ENCODE peak calls at places on chromosomes 11 and 22, in nine cellular contexts. T is SK-MEL-5; V is NCI-H460; W is EL; F is activated CD4-positive, alpha-beta T cell treated with anti-CD3 and anti-CD28 coated beads for 1 hour; N is skeletal muscle cell; O is Calu3; R is activated naive CD8-positive, alpha-beta T cell treated with anti-CD3 and anti-CD28 coated beads for 36 hours; C is A549. A is an unnamed sample.

GRCh38 chr11:14655435-14655834 is 11.8 kb downstream of the PDE3B start:
- DNase-seq in V (no peak), W (no peak), T (no peak), N (no peak), O (no peak), F (no peak), R (no peak), C (no peak), A (no peak)

GRCh38 chr11:44621140-44621681 is 55.7 kb downstream of the CD82 start:
- DNase-seq in T (peak), W (peak), C (peak), R (peak), O (peak), N (no peak), F (peak), V (peak), A (no peak)

GRCh38 chr11:13107544-13108044 is 98.5 kb downstream of the RASSF10 start:
- DNase-seq in C (no peak), V (no peak), O (no peak), T (no peak), R (no peak), N (no peak), F (no peak), W (no peak), A (no peak)

GRCh38 chr11:48384670-48385069 is 18.4 kb upstream of the OR4C5 start:
- DNase-seq in C (peak), W (no peak), T (peak), F (no peak), O (no peak), R (no peak), V (no peak), N (no peak), A (no peak)

GRCh38 chr11:47538741-47539575 is 14.0 kb downstream of the CELF1 start:
- DNase-seq in R (no peak), W (no peak), O (no peak), T (no peak), F (no peak), C (no peak), V (no peak), N (no peak), A (no peak)

GRCh38 chr11:128716661-128717210 is 22.9 kb downstream of the FLI1 start:
- DNase-seq in N (no peak), T (no peak), R (peak), V (no peak), W (peak), O (no peak), F (no peak), C (no peak), A (no peak)

GRCh38 chr11:100810666-100811065 is 123.6 kb downstream of the ARHGAP42 start:
- DNase-seq in N (no peak), W (no peak), F (no peak), R (no peak), V (no peak), C (no peak), T (no peak), O (no peak), A (no peak)

GRCh38 chr11:117606807-117607206 is 190.2 kb downstream of the DSCAML1 start:
- DNase-seq in T (no peak), W (no peak), O (no peak), C (no peak), N (no peak), V (no peak), F (no peak), R (no peak), A (no peak)

GRCh38 chr11:118872403-118872821 is 11.3 kb upstream of the CXCR5 start:
- DNase-seq in F (peak), R (peak), T (no peak), V (no peak), N (no peak), C (no peak), O (no peak), W (no peak), A (no peak)

GRCh38 chr11:126284829-126285228 is 1.9 kb downstream of the TIRAP start:
- DNase-seq in R (peak), O (peak), F (peak), W (peak), T (peak), V (peak), N (peak), C (peak), A (peak)

GRCh38 chr11:61072316-61073109 is 29.8 kb upstream of the CD5 start:
- DNase-seq in N (no peak), C (no peak), T (no peak), W (no peak), O (no peak), V (no peak), R (no peak), F (no peak), A (no peak)

GRCh38 chr22:43267332-43267731 is 75.8 kb downstream of the SCUBE1 start:
- DNase-seq in V (no peak), R (no peak), F (no peak), W (no peak), N (no peak), C (no peak), T (no peak), O (no peak), A (no peak)

GRCh38 chr11:12827929-12828812 is 153.9 kb downstream of the TEAD1 start:
- DNase-seq in W (peak), N (no peak), F (no peak), R (no peak), T (peak), C (peak), O (peak), V (peak), A (peak)

GRCh38 chr22:17158568-17159503 is at the start of gene HDHD5:
- DNase-seq in T (peak), O (peak), V (peak), R (peak), C (peak), N (peak), F (peak), W (peak), A (peak)

GRCh38 chr11:22690891-22691290 is 24.5 kb downstream of the GAS2 start:
- DNase-seq in T (no peak), V (no peak), C (no peak), F (no peak), W (no peak), O (no peak), N (no peak), R (no peak), A (no peak)

GRCh38 chr22:45210577-45211431 is 29.9 kb downstream of the KIAA0930 start:
- DNase-seq in W (peak), C (no peak), N (no peak), F (no peak), T (no peak), O (no peak), V (no peak), R (no peak), A (no peak)

GRCh38 chr11:37511425-37511933 is 913.4 kb upstream of the RAG2 start:
- DNase-seq in T (no peak), N (peak), V (no peak), C (no peak), R (no peak), F (no peak), O (peak), W (peak), A (no peak)

GRCh38 chr22:35624547-35624946 is 7.4 kb upstream of the MB start:
- DNase-seq in O (no peak), V (no peak), T (no peak), N (no peak), F (no peak), R (no peak), W (no peak), C (no peak), A (no peak)

GRCh38 chr11:15818132-15818842 is 538.1 kb downstream of the SOX6 start:
- DNase-seq in V (no peak), C (no peak), O (no peak), F (no peak), R (no peak), W (no peak), N (no peak), T (no peak), A (no peak)

GRCh38 chr11:121892131-121892681 is 223.8 kb downstream of the BLID start:
- DNase-seq in R (no peak), T (peak), W (peak), C (no peak), V (no peak), N (peak), F (no peak), O (no peak), A (peak)

GRCh38 chr11:40388097-40388818 is 1071.2 kb downstream of the LRRC4C start:
- DNase-seq in C (no peak), T (no peak), F (no peak), O (no peak), R (no peak), W (peak), V (peak), N (peak), A (no peak)

GRCh38 chr22:46280063-46280817 is 12.4 kb downstream of the TTC38 start:
- DNase-seq in C (no peak), F (no peak), R (no peak), O (no peak), N (no peak), V (no peak), W (no peak), T (no peak), A (no peak)

GRCh38 chr22:21816787-21817496 is 50.5 kb downstream of the MAPK1 start:
- DNase-seq in F (no peak), N (peak), O (peak), W (peak), R (peak), V (peak), C (peak), T (no peak), A (peak)

GRCh38 chr22:30869996-30870395 is 98.6 kb downstream of the MORC2 start:
- DNase-seq in W (no peak), N (no peak), R (no peak), F (no peak), V (no peak), C (no peak), O (no peak), T (no peak), A (no peak)

GRCh38 chr11:29024386-29024785 is 916.2 kb downstream of the METTL15 start:
- DNase-seq in R (no peak), V (no peak), F (no peak), T (no peak), N (no peak), C (no peak), W (no peak), O (no peak), A (no peak)

GRCh38 chr22:46547883-46548244 is 10.4 kb upstream of the CELSR1 start:
- DNase-seq in F (no peak), T (peak), O (peak), R (no peak), V (no peak), C (no peak), W (peak), N (no peak), A (peak)

GRCh38 chr11:70524096-70524922 is 126.0 kb downstream of the CTTN start:
- DNase-seq in O (no peak), C (no peak), R (no peak), V (no peak), N (no peak), W (no peak), T (no peak), F (no peak), A (no peak)

GRCh38 chr11:67178878-67179277 is 59.8 kb downstream of the KDM2A start:
- DNase-seq in T (no peak), V (no peak), C (no peak), N (no peak), R (no peak), O (no peak), F (no peak), W (peak), A (no peak)

GRCh38 chr22:49948958-49949913 is 11.3 kb upstream of the PIM3 start:
- DNase-seq in O (peak), R (no peak), F (no peak), T (no peak), N (no peak), C (peak), W (no peak), V (no peak), A (no peak)

GRCh38 chr11:78319453-78319955 is 98.1 kb downstream of the GAB2 start:
- DNase-seq in T (no peak), C (no peak), O (no peak), N (no peak), R (no peak), V (no peak), F (no peak), W (peak), A (no peak)

GRCh38 chr22:42780070-42780540 is 59.4 kb upstream of the A4GALT start:
- DNase-seq in R (no peak), T (peak), O (peak), C (peak), N (peak), V (peak), W (peak), F (no peak), A (peak)

GRCh38 chr11:93905384-93905783 is 55.0 kb upstream of the VSTM5 start:
- DNase-seq in V (no peak), N (peak), C (no peak), T (no peak), R (no peak), O (no peak), F (no peak), W (peak), A (peak)

GRCh38 chr11:131430466-131431176 is 60.2 kb downstream of the NTM start:
- DNase-seq in C (no peak), T (no peak), V (peak), N (peak), F (no peak), W (no peak), O (no peak), R (no peak), A (no peak)

GRCh38 chr11:793556-793955 is 3.7 kb upstream of the CEND1 start:
- DNase-seq in R (no peak), T (no peak), O (no peak), W (no peak), F (no peak), C (no peak), N (no peak), V (no peak), A (no peak)

GRCh38 chr11:65501005-65501529 is 2.2 kb downstream of the MALAT1 start:
- DNase-seq in T (peak), O (no peak), V (no peak), W (no peak), F (no peak), C (no peak), R (no peak), N (no peak), A (no peak)

GRCh38 chr22:45502215-45503070 is at the start of gene FBLN1:
- DNase-seq in O (peak), V (peak), F (no peak), R (peak), T (peak), N (no peak), C (peak), W (peak), A (no peak)

A was measured in smooth muscle cell of the brain vasculature.